ENCODE peak calls at places on chromosomes 4 and X, in eight cellular contexts. C is stomach, V is HepG2, D is A549, S is tibial nerve, Z is GM12878, B is ovary, G is transverse colon. R is an unnamed sample.

GRCh38 chr4:11402192-11402591 is 26.5 kb downstream of the HS3ST1 start:
- DNase-seq in S (no peak), Z (no peak), D (no peak), C (no peak), G (no peak), V (no peak), B (no peak), R (no peak)

GRCh38 chr4:66691101-66691500 is 854.2 kb downstream of the CENPC start:
- DNase-seq in G (no peak), C (no peak), V (no peak), Z (no peak), D (no peak), B (no peak), S (no peak), R (no peak)

GRCh38 chrX:45505214-45505613 is 304.5 kb upstream of the DIPK2B start:
- DNase-seq in Z (no peak), B (no peak), G (no peak), V (no peak), S (no peak), D (no peak), C (no peak), R (no peak)

GRCh38 chrX:50941638-50942037 is 31.1 kb downstream of the BMP15 start:
- DNase-seq in G (peak; percentile 8), D (no peak), C (no peak), S (no peak), B (no peak), Z (no peak), V (no peak), R (peak; percentile 15)

GRCh38 chrX:52979993-52980392 is 21.7 kb upstream of the FAM156A start:
- DNase-seq in V (peak; percentile 88), C (no peak), D (no peak), Z (no peak), S (no peak), B (no peak), G (no peak), R (no peak)

GRCh38 chr4:7828926-7829325 is 110.7 kb downstream of the AFAP1 start:
- DNase-seq in V (no peak), G (no peak), B (no peak), Z (no peak), C (no peak), S (no peak), D (no peak), R (no peak)

GRCh38 chr4:2255501-2256155 is 6.3 kb downstream of the MXD4 start:
- DNase-seq in G (peak; percentile 10), V (no peak), D (no peak), B (peak; percentile 71), S (peak; percentile 15), Z (no peak), C (peak; percentile 28), R (peak; percentile 76)

GRCh38 chrX:77597090-77597489 is 149.9 kb downstream of the FGF16 start:
- DNase-seq in V (no peak), D (peak; percentile 15), S (no peak), B (no peak), C (no peak), Z (no peak), G (no peak), R (no peak)

GRCh38 chr4:165580379-165580905 is 201.6 kb downstream of the CPE start:
- DNase-seq in S (no peak), C (no peak), Z (no peak), V (no peak), D (no peak), G (no peak), B (no peak), R (no peak)

GRCh38 chr4:87123241-87123640 is 97.2 kb downstream of the KLHL8 start:
- DNase-seq in B (no peak), V (no peak), G (no peak), S (no peak), D (no peak), Z (no peak), C (no peak), R (no peak)

GRCh38 chrX:122739770-122740169 is 444.3 kb upstream of the GRIA3 start:
- DNase-seq in C (no peak), G (no peak), D (no peak), B (no peak), Z (no peak), S (no peak), V (peak; percentile 0), R (no peak)

GRCh38 chr4:48058620-48059530 is 42.3 kb downstream of the NIPAL1 start:
- DNase-seq in S (no peak), C (no peak), V (no peak), G (no peak), Z (no peak), D (no peak), B (no peak), R (no peak)

GRCh38 chr4:148166132-148166531 is 276.1 kb downstream of the NR3C2 start:
- DNase-seq in B (peak; percentile 23), C (no peak), Z (no peak), G (no peak), S (no peak), V (no peak), D (no peak), R (no peak)

GRCh38 chr4:2932561-2932950 is 30.6 kb downstream of the NOP14 start:
- DNase-seq in S (no peak), B (no peak), Z (no peak), D (no peak), G (no peak), C (peak; percentile 26), V (no peak), R (no peak)

GRCh38 chrX:138745215-138745614 is 33.7 kb upstream of the FGF13 start:
- DNase-seq in Z (peak; percentile 8), B (no peak), G (no peak), V (peak; percentile 12), S (no peak), C (no peak), D (peak; percentile 2), R (no peak)

GRCh38 chr4:147777456-147778091 is 45.7 kb downstream of the ARHGAP10 start:
- DNase-seq in S (no peak), C (no peak), Z (no peak), G (no peak), V (no peak), D (peak; percentile 58), B (no peak), R (no peak)

GRCh38 chrX:19593684-19594083 is 78.4 kb upstream of the MAP3K15 start:
- DNase-seq in B (no peak), D (peak; percentile 27), V (peak; percentile 9), S (no peak), C (no peak), G (no peak), Z (no peak), R (no peak)

GRCh38 chr4:135418353-135418752 is 1216.8 kb upstream of the PABPC4L start:
- DNase-seq in D (no peak), C (no peak), B (no peak), S (no peak), V (peak; percentile 3), G (no peak), Z (no peak), R (no peak)

GRCh38 chrX:106613277-106613676 is 1.5 kb downstream of the RADX start:
- DNase-seq in C (no peak), G (no peak), V (no peak), D (no peak), Z (no peak), S (no peak), B (no peak), R (no peak)

GRCh38 chr4:161555689-161556660 is 607.8 kb downstream of the FSTL5 start:
- DNase-seq in C (no peak), Z (peak; percentile 88), V (no peak), B (no peak), G (no peak), S (no peak), D (no peak), R (no peak)

GRCh38 chr4:141158219-141158618 is 24.9 kb upstream of the RNF150 start:
- DNase-seq in Z (no peak), V (peak; percentile 31), B (no peak), G (no peak), D (peak; percentile 16), S (no peak), C (no peak), R (no peak)

GRCh38 chr4:81826336-81826735 is 354.6 kb upstream of the RASGEF1B start:
- DNase-seq in S (no peak), D (no peak), Z (no peak), B (no peak), V (no peak), G (no peak), C (no peak), R (no peak)
- TF ChIP-seq EP300 in S (no peak), D (no peak), Z (no peak), B (no peak), V (no peak), G (no peak), C (no peak), R (no peak)

GRCh38 chrX:140503714-140504351 is 1.0 kb downstream of the SOX3 start:
- DNase-seq in S (no peak), G (no peak), C (no peak), V (no peak), B (no peak), D (no peak), Z (no peak), R (peak; percentile 84)
- H3K9me3 ChIP-seq in S (no peaks in the 10 kb centered on the region), G (no peaks in the 10 kb centered on the region), C (peaks cover 35% of the 10 kb centered on the region), V (no peaks in the 10 kb centered on the region), B (no peaks in the 10 kb centered on the region), D (no peaks in the 10 kb centered on the region), Z (peaks cover 3% of the 10 kb centered on the region), R (peaks cover 12% of the 10 kb centered on the region)

GRCh38 chrX:17025903-17026302 is 79.4 kb downstream of the REPS2 start:
- DNase-seq in B (no peak), V (no peak), S (no peak), Z (no peak), D (no peak), C (no peak), G (no peak), R (no peak)

GRCh38 chrX:17030092-17030491 is 83.6 kb downstream of the REPS2 start:
- DNase-seq in B (no peak), Z (no peak), D (no peak), S (no peak), C (no peak), G (no peak), V (no peak), R (no peak)

GRCh38 chrX:17030580-17031285 is 84.3 kb downstream of the REPS2 start:
- DNase-seq in B (no peak), D (no peak), C (no peak), Z (no peak), S (no peak), V (no peak), G (no peak), R (no peak)

GRCh38 chrX:17027931-17028330 is 81.5 kb downstream of the REPS2 start:
- DNase-seq in G (no peak), Z (no peak), C (no peak), B (no peak), D (no peak), V (no peak), S (no peak), R (no peak)

GRCh38 chrX:17028381-17028780 is 81.9 kb downstream of the REPS2 start:
- DNase-seq in G (no peak), B (no peak), Z (no peak), D (no peak), V (no peak), C (no peak), S (no peak), R (no peak)
- TF ChIP-seq EP300 in G (no peak), B (no peak), Z (no peak), D (no peak), V (no peak), C (no peak), S (no peak), R (no peak)

DNA sequence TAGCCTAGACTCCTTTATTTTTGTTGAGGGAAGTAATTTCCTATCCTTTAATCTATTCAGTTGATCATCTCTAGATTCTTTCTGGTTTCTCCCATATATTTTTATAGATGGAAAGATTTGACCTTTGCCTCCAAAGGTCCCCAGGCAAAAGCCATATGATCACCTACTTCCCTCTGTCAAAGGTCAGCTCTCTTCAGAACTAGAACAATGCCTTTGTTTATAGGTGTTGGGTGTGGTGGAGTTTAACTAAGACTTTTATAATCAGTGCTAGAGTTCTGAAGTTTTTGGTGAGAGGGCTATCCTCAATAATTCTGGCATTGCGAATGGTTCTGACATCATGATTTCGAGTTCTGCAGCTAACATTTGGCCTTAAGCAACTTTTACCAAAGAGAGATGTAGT is 19.0 kb upstream of the DCAF8L2 start:
- DNase-seq in C (no peak), V (no peak), B (no peak), D (no peak), G (no peak), Z (no peak), S (no peak), R (no peak)
- H3K9me3 ChIP-seq in C (no peaks in the 10 kb centered on the region), V (no peaks in the 10 kb centered on the region), B (no peaks in the 10 kb centered on the region), D (no peaks in the 10 kb centered on the region), G (no peaks in the 10 kb centered on the region), Z (no peaks in the 10 kb centered on the region), S (no peaks in the 10 kb centered on the region), R (no peaks in the 10 kb centered on the region)

R was measured in upper lobe of left lung.